ENCODE peak calls at places on chromosome 4, in five cellular contexts. One of them, this sample, is unnamed. For H3K4me1, the result is how much of the 10 kb centered on the place peaks cover.

GRCh38 chr4:168071304-168071703 is 21.0 kb upstream of the ANXA10 start:
- DNase-seq in suprapubic skin: no peak
- DNase-seq in uterus: no peak
- DNase-seq in tibial artery: no peak
- DNase-seq in ascending aorta: no peak
- DNase-seq in this sample: no peak

GRCh38 chr4:56723201-56723605 is 42.1 kb upstream of the HOPX start:
- DNase-seq in suprapubic skin: no peak
- DNase-seq in uterus: no peak
- DNase-seq in ascending aorta: peak
- DNase-seq in tibial artery: no peak
- DNase-seq in this sample: no peak

GRCh38 chr4:102312447-102312846 is 32.8 kb downstream of the SLC39A8 start:
- DNase-seq in uterus: no peak
- DNase-seq in tibial artery: no peak
- DNase-seq in ascending aorta: no peak
- DNase-seq in suprapubic skin: no peak
- DNase-seq in this sample: no peak

GRCh38 chr4:87445964-87446363 is 23.6 kb downstream of the NUDT9 start:
- DNase-seq in ascending aorta: no peak
- DNase-seq in suprapubic skin: no peak
- DNase-seq in tibial artery: no peak
- DNase-seq in uterus: no peak
- DNase-seq in this sample: no peak

GRCh38 chr4:183760326-183760725 is 101.2 kb downstream of the TRAPPC11 start:
- DNase-seq in tibial artery: no peak
- DNase-seq in uterus: no peak
- DNase-seq in suprapubic skin: no peak
- DNase-seq in ascending aorta: no peak
- DNase-seq in this sample: no peak

GRCh38 chr4:77110707-77111106 is 34.9 kb upstream of the CCNI start:
- DNase-seq in ascending aorta: no peak
- DNase-seq in tibial artery: no peak
- DNase-seq in suprapubic skin: no peak
- DNase-seq in uterus: no peak
- DNase-seq in this sample: no peak

GRCh38 chr4:98026362-98026761 is 116.9 kb downstream of the STPG2 start:
- DNase-seq in ascending aorta: no peak
- DNase-seq in tibial artery: no peak
- DNase-seq in suprapubic skin: no peak
- DNase-seq in uterus: no peak
- DNase-seq in this sample: no peak

GRCh38 chr4:77037736-77038135 is 38.1 kb downstream of the CCNI start:
- DNase-seq in suprapubic skin: no peak
- DNase-seq in tibial artery: no peak
- DNase-seq in uterus: no peak
- DNase-seq in ascending aorta: no peak
- DNase-seq in this sample: no peak

GRCh38 chr4:153426207-153426886 is 39.8 kb upstream of the TMEM131L start:
- DNase-seq in ascending aorta: no peak
- DNase-seq in suprapubic skin: no peak
- DNase-seq in uterus: no peak
- DNase-seq in tibial artery: no peak
- DNase-seq in this sample: no peak

GRCh38 chr4:153432971-153433752 is 33.0 kb upstream of the TMEM131L start:
- DNase-seq in suprapubic skin: peak
- DNase-seq in uterus: peak
- DNase-seq in tibial artery: peak
- DNase-seq in ascending aorta: peak
- DNase-seq in this sample: peak

GRCh38 chr4:153427363-153428071 is 38.6 kb upstream of the TMEM131L start:
- DNase-seq in ascending aorta: no peak
- DNase-seq in tibial artery: no peak
- DNase-seq in suprapubic skin: no peak
- DNase-seq in uterus: no peak
- DNase-seq in this sample: no peak

GRCh38 chr4:153433753-153434105 is 32.4 kb upstream of the TMEM131L start:
- DNase-seq in ascending aorta: no peak
- DNase-seq in uterus: no peak
- DNase-seq in suprapubic skin: no peak
- DNase-seq in tibial artery: no peak
- DNase-seq in this sample: no peak

GRCh38 chr4:153428816-153429592 is 37.2 kb upstream of the TMEM131L start:
- DNase-seq in uterus: no peak
- DNase-seq in ascending aorta: no peak
- DNase-seq in tibial artery: no peak
- DNase-seq in suprapubic skin: no peak
- DNase-seq in this sample: no peak
- H3K4me1 ChIP-seq in uterus: under half
- H3K4me1 ChIP-seq in ascending aorta: under half
- H3K4me1 ChIP-seq in tibial artery: under half
- H3K4me1 ChIP-seq in suprapubic skin: under half
- H3K4me1 ChIP-seq in this sample: under half

GRCh38 chr4:7021355-7021754 is 21.8 kb upstream of the TADA2B start:
- DNase-seq in suprapubic skin: no peak
- DNase-seq in ascending aorta: no peak
- DNase-seq in tibial artery: no peak
- DNase-seq in uterus: no peak
- DNase-seq in this sample: no peak
- H3K27ac ChIP-seq in suprapubic skin: no peak
- H3K27ac ChIP-seq in ascending aorta: no peak
- H3K27ac ChIP-seq in tibial artery: no peak
- H3K27ac ChIP-seq in uterus: no peak
- H3K27ac ChIP-seq in this sample: no peak

GRCh38 chr4:85828295-85828910 is 353.5 kb downstream of the ARHGAP24 start:
- DNase-seq in suprapubic skin: no peak
- DNase-seq in tibial artery: no peak
- DNase-seq in uterus: no peak
- DNase-seq in ascending aorta: no peak
- DNase-seq in this sample: no peak

GRCh38 chr4:85829276-85830051 is 354.5 kb downstream of the ARHGAP24 start:
- DNase-seq in ascending aorta: no peak
- DNase-seq in uterus: no peak
- DNase-seq in suprapubic skin: no peak
- DNase-seq in tibial artery: no peak
- DNase-seq in this sample: no peak

GRCh38 chr4:85833311-85833710 is 358.4 kb downstream of the ARHGAP24 start:
- DNase-seq in suprapubic skin: no peak
- DNase-seq in tibial artery: no peak
- DNase-seq in ascending aorta: no peak
- DNase-seq in uterus: no peak
- DNase-seq in this sample: no peak

GRCh38 chr4:85836588-85836987 is 361.6 kb downstream of the ARHGAP24 start:
- DNase-seq in suprapubic skin: no peak
- DNase-seq in ascending aorta: no peak
- DNase-seq in uterus: no peak
- DNase-seq in tibial artery: no peak
- DNase-seq in this sample: no peak

DNA sequence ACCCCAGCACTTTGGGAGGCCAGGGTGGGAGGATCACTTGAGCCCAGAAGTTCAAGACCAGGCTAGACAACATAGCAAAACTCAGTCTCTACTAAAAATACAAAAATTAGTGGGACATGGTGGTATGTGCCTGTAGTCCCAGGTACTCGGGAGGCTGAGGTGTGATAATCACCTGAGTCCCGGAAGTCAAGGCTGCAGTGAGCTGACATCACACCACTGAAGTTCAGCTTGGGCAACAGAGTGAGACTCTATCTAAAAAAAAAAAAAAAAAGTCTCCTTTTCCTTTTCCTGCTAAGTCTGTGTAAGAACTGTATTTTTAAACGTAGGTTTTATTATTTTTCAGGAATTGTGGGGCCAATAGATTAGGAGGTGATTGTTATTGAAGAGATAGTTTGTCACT is 356.7 kb downstream of the ARHGAP24 start:
- DNase-seq in tibial artery: no peak
- DNase-seq in ascending aorta: no peak
- DNase-seq in suprapubic skin: no peak
- DNase-seq in uterus: no peak
- DNase-seq in this sample: no peak
- H3K4me3 ChIP-seq in tibial artery: no peak
- H3K4me3 ChIP-seq in ascending aorta: no peak
- H3K4me3 ChIP-seq in suprapubic skin: no peak
- H3K4me3 ChIP-seq in uterus: no peak
- H3K4me3 ChIP-seq in this sample: no peak

GRCh38 chr4:185204238-185204910 is 574 bp upstream of the CFAP97 start:
- DNase-seq in ascending aorta: peak
- DNase-seq in tibial artery: no peak
- DNase-seq in suprapubic skin: no peak
- DNase-seq in uterus: no peak
- DNase-seq in this sample: no peak
- H3K4me1 ChIP-seq in ascending aorta: under half
- H3K4me1 ChIP-seq in tibial artery: under half
- H3K4me1 ChIP-seq in suprapubic skin: under half
- H3K4me1 ChIP-seq in uterus: under half
- H3K4me1 ChIP-seq in this sample: under half

DNA sequence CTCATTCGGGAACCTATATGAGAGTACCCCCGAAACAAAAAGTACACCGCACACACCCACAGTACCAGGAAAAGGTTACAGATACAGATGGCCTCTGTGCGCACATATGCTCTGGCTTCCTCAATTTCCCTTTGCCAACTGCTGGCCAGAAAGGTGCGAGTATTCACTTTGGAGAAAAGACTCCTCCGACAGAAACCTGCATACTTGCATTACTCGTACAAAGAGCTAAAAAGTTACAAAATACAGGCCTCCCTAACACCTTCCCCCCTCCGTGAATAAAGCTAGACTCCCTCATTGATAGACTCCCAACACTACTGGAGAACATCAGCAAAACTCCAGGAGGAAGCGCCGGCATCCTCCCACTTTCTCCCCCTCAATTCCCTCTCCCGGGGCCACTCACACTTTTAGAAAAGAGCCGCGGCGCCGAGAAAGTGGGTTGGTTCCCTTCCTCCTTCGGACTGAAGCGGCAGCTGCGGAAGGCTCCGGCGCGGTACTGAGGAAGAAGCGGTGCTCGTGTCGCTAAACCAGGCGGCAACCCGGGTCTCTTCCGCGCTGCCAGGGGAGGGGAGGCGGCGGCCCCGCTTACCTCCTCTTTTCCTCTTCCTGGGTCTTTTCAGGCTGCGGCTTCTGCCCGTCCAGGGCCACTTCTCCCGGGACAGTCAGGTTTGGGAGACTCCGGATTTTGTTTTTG is 1.2 kb downstream of the FBXW7 start:
- DNase-seq in suprapubic skin: peak
- DNase-seq in ascending aorta: peak
- DNase-seq in tibial artery: peak
- DNase-seq in uterus: peak
- DNase-seq in this sample: no peak
- H3K27ac ChIP-seq in suprapubic skin: peak
- H3K27ac ChIP-seq in ascending aorta: peak
- H3K27ac ChIP-seq in tibial artery: peak
- H3K27ac ChIP-seq in uterus: peak
- H3K27ac ChIP-seq in this sample: no peak